ENCODE peak calls at places on chromosomes 12 and 14, in four cellular contexts. E is MCF 10A, T is AG10803, S is GM13976. L is an unnamed sample.

GRCh38 chr12:15522574-15523187 is 200.4 kb downstream of the PTPRO start:
- DNase-seq in E (peak), T (peak), S (peak), L (peak)

GRCh38 chr14:51561141-51561540 is 90.6 kb upstream of the FRMD6 start:
- DNase-seq in E (no peak), T (no peak), S (no peak), L (no peak)

GRCh38 chr12:93191956-93192355 is 185.8 kb upstream of the NUDT4 start:
- DNase-seq in E (no peak), T (peak), S (no peak), L (no peak)

GRCh38 chr12:219891-220352 is 6.0 kb upstream of the SLC6A12 start:
- DNase-seq in E (peak), T (peak), S (peak), L (peak)

GRCh38 chr12:70365648-70366518 is at the start of gene KCNMB4:
- DNase-seq in E (peak), T (peak), S (peak), L (peak)

GRCh38 chr14:67059576-67059975 is 129.7 kb upstream of the GARIN2 start:
- DNase-seq in E (no peak), T (no peak), S (no peak), L (no peak)

GRCh38 chr14:68103841-68104240 is 284.3 kb downstream of the RAD51B start:
- DNase-seq in E (no peak), T (no peak), S (no peak), L (no peak)

GRCh38 chr14:59739794-59740193 is 130.8 kb downstream of the RTN1 start:
- DNase-seq in E (peak), T (no peak), S (no peak), L (no peak)

GRCh38 chr14:86652512-86652911 is 1122.6 kb downstream of the FLRT2 start:
- DNase-seq in E (no peak), T (no peak), S (no peak), L (no peak)

GRCh38 chr14:78840898-78841297 is 670.7 kb downstream of the NRXN3 start:
- DNase-seq in E (no peak), T (no peak), S (no peak), L (no peak)

GRCh38 chr14:79356040-79356439 is 855.3 kb downstream of the DIO2 start:
- DNase-seq in E (no peak), T (no peak), S (no peak), L (no peak)

GRCh38 chr14:93200553-93200952 is 6.3 kb downstream of the GON7 start:
- DNase-seq in E (peak), T (no peak), S (no peak), L (no peak)

GRCh38 chr14:62118461-62118860 is 356.2 kb downstream of the SNAPC1 start:
- DNase-seq in E (no peak), T (no peak), S (no peak), L (no peak)

GRCh38 chr12:62774794-62775193 is 160.2 kb downstream of the PPM1H start:
- DNase-seq in E (no peak), T (no peak), S (peak), L (peak)

GRCh38 chr12:50887191-50887590 is 44.5 kb downstream of the TMPRSS12 start:
- DNase-seq in E (no peak), T (no peak), S (no peak), L (no peak)

GRCh38 chr12:45547822-45548221 is 181.7 kb upstream of the ARID2 start:
- DNase-seq in E (no peak), T (peak), S (no peak), L (peak)
- TF ChIP-seq CTCF in E (no peak), T (peak), S (peak), L (no peak)

GRCh38 chr12:26113194-26113654 is 11.6 kb downstream of the BHLHE41 start:
- DNase-seq in E (peak), T (no peak), S (no peak), L (no peak)

GRCh38 chr12:26114720-26115406 is 10.0 kb downstream of the BHLHE41 start:
- DNase-seq in E (no peak), T (peak), S (no peak), L (no peak)

GRCh38 chr12:26112232-26112631 is 12.6 kb downstream of the BHLHE41 start:
- DNase-seq in E (no peak), T (no peak), S (no peak), L (no peak)

GRCh38 chr12:26112703-26113147 is 12.1 kb downstream of the BHLHE41 start:
- DNase-seq in E (peak), T (no peak), S (no peak), L (no peak)

GRCh38 chr12:26113853-26114719 is 10.8 kb downstream of the BHLHE41 start:
- DNase-seq in E (peak), T (peak), S (peak), L (peak)
- TF ChIP-seq CTCF in E (no peak), T (peak), S (no peak), L (no peak)

GRCh38 chr12:52715416-52715815 is 12.1 kb upstream of the KRT77 start:
- DNase-seq in E (peak), T (no peak), S (no peak), L (no peak)
- TF ChIP-seq CTCF in E (no peak), T (no peak), S (no peak), L (no peak)

GRCh38 chr12:67222302-67222701 is 46.9 kb upstream of the CAND1 start:
- DNase-seq in E (peak), T (peak), S (no peak), L (no peak)
- TF ChIP-seq CTCF in E (peak), T (peak), S (no peak), L (no peak)

GRCh38 chr12:82326905-82327503 is 31.2 kb downstream of the CCDC59 start:
- DNase-seq in E (peak), T (peak), S (peak), L (peak)
- TF ChIP-seq CTCF in E (peak), T (peak), S (peak), L (peak)

GRCh38 chr12:72468505-72468904 is 196.3 kb downstream of the TRHDE start:
- DNase-seq in E (no peak), T (no peak), S (no peak), L (no peak)

GRCh38 chr12:72467985-72468384 is 195.8 kb downstream of the TRHDE start:
- DNase-seq in E (no peak), T (no peak), S (no peak), L (no peak)

GRCh38 chr12:72471806-72472205 is 199.6 kb downstream of the TRHDE start:
- DNase-seq in E (no peak), T (no peak), S (no peak), L (no peak)

GRCh38 chr12:72476301-72476700 is 204.1 kb downstream of the TRHDE start:
- DNase-seq in E (no peak), T (no peak), S (no peak), L (no peak)

DNA sequence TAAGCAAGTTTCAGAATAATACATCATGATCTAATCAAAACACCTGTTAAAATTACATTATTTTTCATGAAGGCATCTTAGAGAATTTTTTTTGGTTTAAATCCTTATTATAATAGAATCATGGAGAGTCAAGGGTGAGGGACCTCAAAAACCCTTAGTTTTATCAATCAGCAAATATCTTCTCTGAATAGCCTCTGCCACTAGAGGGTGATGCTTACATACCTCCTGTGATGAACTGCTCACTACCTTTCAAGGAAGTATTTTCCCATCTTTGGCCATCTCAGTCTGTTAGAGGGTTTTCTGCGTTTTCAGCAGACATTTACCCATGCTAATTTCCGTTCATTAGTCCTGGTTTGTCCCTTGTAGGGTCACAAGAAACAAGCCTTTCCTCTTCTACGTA is 200.2 kb downstream of the TRHDE start:
- DNase-seq in E (peak), T (no peak), S (no peak), L (no peak)
- TF ChIP-seq CTCF in E (peak), T (peak), S (peak), L (no peak)

GRCh38 chr12:56126732-56127239 is 1.3 kb upstream of the ESYT1 start:
- DNase-seq in E (no peak), T (no peak), S (no peak), L (no peak)

GRCh38 chr12:56127888-56128668 is at the start of gene ESYT1:
- DNase-seq in E (peak), T (peak), S (peak), L (peak)

GRCh38 chr12:56129210-56129691 is 1.2 kb downstream of the ESYT1 start:
- DNase-seq in E (peak), T (peak), S (peak), L (peak)

GRCh38 chr12:56128669-56129209 is 672 bp downstream of the ESYT1 start:
- DNase-seq in E (peak), T (peak), S (no peak), L (peak)

DNA sequence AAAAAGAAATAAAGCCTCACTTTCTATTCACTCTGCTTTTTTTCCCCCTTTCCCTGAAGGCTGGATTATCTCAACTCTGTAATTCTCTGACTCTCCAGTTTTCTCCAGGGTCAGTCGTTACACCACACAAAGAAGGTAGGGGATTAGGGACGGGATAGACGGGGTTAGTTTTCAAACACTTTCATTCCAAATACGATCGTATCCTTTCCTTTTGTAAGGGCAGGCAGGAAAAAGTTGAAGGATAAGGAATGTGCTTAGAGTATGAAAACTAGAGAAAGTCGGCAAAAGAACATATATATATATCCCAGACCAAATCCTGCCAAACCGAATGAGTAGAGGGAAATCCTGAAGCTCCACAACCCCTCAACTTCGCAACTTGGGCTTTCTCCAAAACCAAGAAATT is 581 bp upstream of the ESYT1 start:
- DNase-seq in E (no peak), T (no peak), S (no peak), L (no peak)
- TF ChIP-seq CTCF in E (no peak), T (no peak), S (no peak), L (no peak)

L was measured in GM10248.